ENCODE peak calls at places on chromosomes 12 and 14, in five cellular contexts. One of them, this sample, is unnamed.

GRCh38 chr12:1533602-1534304 is 60.6 kb downstream of the FBXL14 start:
- DNase-seq in transverse colon: peak
- DNase-seq in progenitor cell of endocrine pancreas: no peak
- DNase-seq in GM03348: peak
- DNase-seq in T-helper 17 cell: no peak
- DNase-seq in this sample: no peak

GRCh38 chr12:94616217-94616729 is 34.1 kb downstream of the TMCC3 start:
- DNase-seq in GM03348: no peak
- DNase-seq in progenitor cell of endocrine pancreas: no peak
- DNase-seq in T-helper 17 cell: no peak
- DNase-seq in transverse colon: peak
- DNase-seq in this sample: peak

GRCh38 chr14:73467377-73467776 is 9.0 kb upstream of the NUMB start:
- DNase-seq in GM03348: no peak
- DNase-seq in transverse colon: no peak
- DNase-seq in T-helper 17 cell: no peak
- DNase-seq in progenitor cell of endocrine pancreas: no peak
- DNase-seq in this sample: peak

GRCh38 chr12:117105902-117106301 is 6.7 kb upstream of the TESC start:
- DNase-seq in GM03348: no peak
- DNase-seq in T-helper 17 cell: no peak
- DNase-seq in progenitor cell of endocrine pancreas: no peak
- DNase-seq in transverse colon: peak
- DNase-seq in this sample: no peak

GRCh38 chr12:109291531-109292341 is 17.3 kb downstream of the FOXN4 start:
- DNase-seq in transverse colon: peak
- DNase-seq in GM03348: peak
- DNase-seq in T-helper 17 cell: no peak
- DNase-seq in progenitor cell of endocrine pancreas: peak
- DNase-seq in this sample: no peak

GRCh38 chr14:89371600-89371999 is 45.4 kb downstream of the FOXN3 start:
- DNase-seq in transverse colon: no peak
- DNase-seq in progenitor cell of endocrine pancreas: no peak
- DNase-seq in GM03348: no peak
- DNase-seq in T-helper 17 cell: no peak
- DNase-seq in this sample: no peak

GRCh38 chr12:3487027-3487426 is 4.0 kb upstream of the PRMT8 start:
- DNase-seq in GM03348: no peak
- DNase-seq in transverse colon: no peak
- DNase-seq in progenitor cell of endocrine pancreas: no peak
- DNase-seq in T-helper 17 cell: no peak
- DNase-seq in this sample: no peak

GRCh38 chr14:68404652-68405183 is 388.1 kb downstream of the ZFP36L1 start:
- DNase-seq in transverse colon: no peak
- DNase-seq in T-helper 17 cell: no peak
- DNase-seq in GM03348: no peak
- DNase-seq in progenitor cell of endocrine pancreas: no peak
- DNase-seq in this sample: peak

GRCh38 chr14:61145903-61146411 is 135.2 kb downstream of the TMEM30B start:
- DNase-seq in progenitor cell of endocrine pancreas: no peak
- DNase-seq in transverse colon: no peak
- DNase-seq in T-helper 17 cell: no peak
- DNase-seq in GM03348: peak
- DNase-seq in this sample: no peak

GRCh38 chr12:94290353-94290752 is 142.0 kb downstream of the PLXNC1 start:
- DNase-seq in GM03348: no peak
- DNase-seq in T-helper 17 cell: no peak
- DNase-seq in transverse colon: no peak
- DNase-seq in progenitor cell of endocrine pancreas: no peak
- DNase-seq in this sample: no peak

GRCh38 chr12:5071496-5071895 is 27.8 kb downstream of the KCNA5 start:
- DNase-seq in transverse colon: no peak
- DNase-seq in GM03348: no peak
- DNase-seq in T-helper 17 cell: no peak
- DNase-seq in progenitor cell of endocrine pancreas: no peak
- DNase-seq in this sample: no peak

GRCh38 chr12:75854681-75855309 is 176.8 kb downstream of the PHLDA1 start:
- DNase-seq in T-helper 17 cell: no peak
- DNase-seq in transverse colon: no peak
- DNase-seq in GM03348: peak
- DNase-seq in progenitor cell of endocrine pancreas: no peak
- DNase-seq in this sample: no peak

GRCh38 chr14:23457587-23458445 is 11.7 kb upstream of the NGDN start:
- DNase-seq in GM03348: no peak
- DNase-seq in transverse colon: peak
- DNase-seq in T-helper 17 cell: no peak
- DNase-seq in progenitor cell of endocrine pancreas: no peak
- DNase-seq in this sample: no peak

GRCh38 chr12:117494833-117495714 is 133.6 kb upstream of the NOS1 start:
- DNase-seq in GM03348: no peak
- DNase-seq in transverse colon: peak
- DNase-seq in progenitor cell of endocrine pancreas: no peak
- DNase-seq in T-helper 17 cell: no peak
- DNase-seq in this sample: no peak

GRCh38 chr14:38197001-38197760 is 10.5 kb upstream of the SSTR1 start:
- DNase-seq in transverse colon: no peak
- DNase-seq in progenitor cell of endocrine pancreas: no peak
- DNase-seq in T-helper 17 cell: no peak
- DNase-seq in GM03348: peak
- DNase-seq in this sample: no peak

GRCh38 chr12:130286041-130286440 is 51.6 kb upstream of the PIWIL1 start:
- DNase-seq in transverse colon: no peak
- DNase-seq in T-helper 17 cell: no peak
- DNase-seq in progenitor cell of endocrine pancreas: no peak
- DNase-seq in GM03348: no peak
- DNase-seq in this sample: no peak

GRCh38 chr14:92787554-92787953 is 6.6 kb upstream of the GOLGA5 start:
- DNase-seq in GM03348: no peak
- DNase-seq in transverse colon: no peak
- DNase-seq in T-helper 17 cell: no peak
- DNase-seq in progenitor cell of endocrine pancreas: no peak
- DNase-seq in this sample: no peak

GRCh38 chr12:69415471-69416275 is 54.5 kb upstream of the FRS2 start:
- DNase-seq in GM03348: peak
- DNase-seq in T-helper 17 cell: no peak
- DNase-seq in progenitor cell of endocrine pancreas: peak
- DNase-seq in transverse colon: peak
- DNase-seq in this sample: peak

GRCh38 chr12:123253606-123254459 is 17.8 kb downstream of the CDK2AP1 start:
- DNase-seq in GM03348: peak
- DNase-seq in progenitor cell of endocrine pancreas: no peak
- DNase-seq in transverse colon: no peak
- DNase-seq in T-helper 17 cell: no peak
- DNase-seq in this sample: no peak

GRCh38 chr14:74616507-74616906 is 4.5 kb upstream of the LTBP2 start:
- DNase-seq in transverse colon: no peak
- DNase-seq in T-helper 17 cell: no peak
- DNase-seq in GM03348: peak
- DNase-seq in progenitor cell of endocrine pancreas: no peak
- DNase-seq in this sample: peak

GRCh38 chr14:58584383-58584782 is 53.4 kb upstream of the DACT1 start:
- DNase-seq in GM03348: peak
- DNase-seq in transverse colon: no peak
- DNase-seq in progenitor cell of endocrine pancreas: no peak
- DNase-seq in T-helper 17 cell: no peak
- DNase-seq in this sample: peak

GRCh38 chr12:93361159-93361919 is 16.4 kb upstream of the NUDT4 start:
- DNase-seq in GM03348: peak
- DNase-seq in progenitor cell of endocrine pancreas: no peak
- DNase-seq in transverse colon: no peak
- DNase-seq in T-helper 17 cell: no peak
- DNase-seq in this sample: no peak

GRCh38 chr12:60148109-60148508 is 552.3 kb downstream of the SLC16A7 start:
- DNase-seq in progenitor cell of endocrine pancreas: no peak
- DNase-seq in T-helper 17 cell: no peak
- DNase-seq in transverse colon: no peak
- DNase-seq in GM03348: peak
- DNase-seq in this sample: peak

GRCh38 chr12:118714051-118714460 is 267.3 kb upstream of the SRRM4 start:
- DNase-seq in GM03348: no peak
- DNase-seq in transverse colon: peak
- DNase-seq in progenitor cell of endocrine pancreas: peak
- DNase-seq in T-helper 17 cell: no peak
- DNase-seq in this sample: no peak

GRCh38 chr14:93536945-93537344 is 106.2 kb downstream of the UNC79 start:
- DNase-seq in transverse colon: no peak
- DNase-seq in GM03348: no peak
- DNase-seq in progenitor cell of endocrine pancreas: no peak
- DNase-seq in T-helper 17 cell: no peak
- DNase-seq in this sample: no peak

GRCh38 chr12:113950873-113951272 is 15.3 kb downstream of the RBM19 start:
- DNase-seq in transverse colon: no peak
- DNase-seq in progenitor cell of endocrine pancreas: no peak
- DNase-seq in T-helper 17 cell: no peak
- DNase-seq in GM03348: no peak
- DNase-seq in this sample: no peak

GRCh38 chr14:77738559-77739250 is 22.3 kb downstream of the SNW1 start:
- DNase-seq in transverse colon: no peak
- DNase-seq in T-helper 17 cell: no peak
- DNase-seq in progenitor cell of endocrine pancreas: no peak
- DNase-seq in GM03348: no peak
- DNase-seq in this sample: peak

GRCh38 chr14:27727371-27727770 is 1039.2 kb upstream of the FOXG1 start:
- DNase-seq in transverse colon: no peak
- DNase-seq in progenitor cell of endocrine pancreas: no peak
- DNase-seq in GM03348: no peak
- DNase-seq in T-helper 17 cell: no peak
- DNase-seq in this sample: no peak

GRCh38 chr14:24840204-24840893 is 206.4 kb upstream of the GZMB start:
- DNase-seq in transverse colon: no peak
- DNase-seq in progenitor cell of endocrine pancreas: no peak
- DNase-seq in GM03348: peak
- DNase-seq in T-helper 17 cell: no peak
- DNase-seq in this sample: peak

GRCh38 chr12:4211372-4211771 is 62.2 kb upstream of the CCND2 start:
- DNase-seq in T-helper 17 cell: no peak
- DNase-seq in GM03348: no peak
- DNase-seq in transverse colon: no peak
- DNase-seq in progenitor cell of endocrine pancreas: no peak
- DNase-seq in this sample: no peak

GRCh38 chr12:67082221-67082620 is 186.9 kb upstream of the CAND1 start:
- DNase-seq in progenitor cell of endocrine pancreas: no peak
- DNase-seq in GM03348: no peak
- DNase-seq in transverse colon: no peak
- DNase-seq in T-helper 17 cell: no peak
- DNase-seq in this sample: no peak

GRCh38 chr12:110012137-110012536 is 12.9 kb downstream of the ANKRD13A start:
- DNase-seq in GM03348: no peak
- DNase-seq in transverse colon: peak
- DNase-seq in T-helper 17 cell: no peak
- DNase-seq in progenitor cell of endocrine pancreas: no peak
- DNase-seq in this sample: peak

GRCh38 chr14:24110060-24110459 is 4.5 kb upstream of the DCAF11 start:
- DNase-seq in progenitor cell of endocrine pancreas: no peak
- DNase-seq in transverse colon: no peak
- DNase-seq in T-helper 17 cell: no peak
- DNase-seq in GM03348: no peak
- DNase-seq in this sample: no peak

GRCh38 chr12:91777268-91777997 is 368.2 kb downstream of the BTG1 start:
- DNase-seq in T-helper 17 cell: no peak
- DNase-seq in progenitor cell of endocrine pancreas: no peak
- DNase-seq in GM03348: no peak
- DNase-seq in transverse colon: no peak
- DNase-seq in this sample: peak

GRCh38 chr14:68458840-68459469 is 333.9 kb downstream of the ZFP36L1 start:
- DNase-seq in transverse colon: peak
- DNase-seq in progenitor cell of endocrine pancreas: no peak
- DNase-seq in T-helper 17 cell: no peak
- DNase-seq in GM03348: peak
- DNase-seq in this sample: peak

GRCh38 chr12:30928356-30929264 is 2.1 kb downstream of the TSPAN11 start:
- DNase-seq in progenitor cell of endocrine pancreas: no peak
- DNase-seq in transverse colon: no peak
- DNase-seq in GM03348: no peak
- DNase-seq in T-helper 17 cell: no peak
- DNase-seq in this sample: no peak